ENCODE peak calls at places on chromosomes 2 and 18, in four cellular contexts. E is HepG2, Q is K562, H is GM12878. O is an unnamed sample.

GRCh38 chr18:22167471-22168151 is 1.8 kb upstream of the GATA6 start:
- DNase-seq in E (no peak), Q (no peak), H (no peak), O (peak; percentile 45)

GRCh38 chr2:235402444-235402843 is 91.4 kb upstream of the AGAP1 start:
- DNase-seq in E (no peak), Q (no peak), H (no peak), O (no peak)

GRCh38 chr2:112724611-112725525 is 4.0 kb downstream of the NT5DC4 start:
- DNase-seq in E (peak; percentile 47), Q (peak; percentile 62), H (no peak), O (peak; percentile 31)

GRCh38 chr2:171225302-171225980 is 64.7 kb upstream of the TLK1 start:
- DNase-seq in E (peak; percentile 57), Q (no peak), H (no peak), O (no peak)

GRCh38 chr2:130165293-130166016 is 15.9 kb downstream of the SMPD4 start:
- DNase-seq in E (no peak), Q (no peak), H (no peak), O (no peak)

GRCh38 chr2:205696541-205697441 is 14.5 kb downstream of the NRP2 start:
- DNase-seq in E (peak; percentile 64), Q (no peak), H (no peak), O (no peak)

GRCh38 chr2:15863494-15864175 is 76.7 kb upstream of the MYCN start:
- DNase-seq in E (no peak), Q (no peak), H (no peak), O (no peak)

GRCh38 chr2:184113691-184114403 is 484.5 kb upstream of the ZNF804A start:
- DNase-seq in E (no peak), Q (no peak), H (no peak), O (no peak)

GRCh38 chr2:232693344-232693743 is 3.8 kb upstream of the GIGYF2 start:
- DNase-seq in E (no peak), Q (no peak), H (no peak), O (no peak)

GRCh38 chr18:78293940-78294401 is 685.6 kb upstream of the SALL3 start:
- DNase-seq in E (no peak), Q (no peak), H (no peak), O (no peak)

GRCh38 chr2:176516051-176516601 is 246.9 kb downstream of the MTX2 start:
- DNase-seq in E (no peak), Q (no peak), H (no peak), O (no peak)

GRCh38 chr18:24342347-24342746 is 55.3 kb downstream of the OSBPL1A start:
- DNase-seq in E (no peak), Q (no peak), H (no peak), O (no peak)

GRCh38 chr2:8564475-8564874 is 117.4 kb upstream of the ID2 start:
- DNase-seq in E (no peak), Q (no peak), H (no peak), O (no peak)

GRCh38 chr2:20015482-20016083 is 3.1 kb upstream of the MATN3 start:
- DNase-seq in E (peak; percentile 75), Q (peak; percentile 38), H (peak; percentile 7), O (peak; percentile 51)

GRCh38 chr2:207801259-207801658 is 31.6 kb upstream of the FZD5 start:
- DNase-seq in E (peak; percentile 78), Q (no peak), H (no peak), O (no peak)
- TF ChIP-seq BHLHE40 in E (no peak), Q (no peak), H (no peak), O (no peak)

DNA sequence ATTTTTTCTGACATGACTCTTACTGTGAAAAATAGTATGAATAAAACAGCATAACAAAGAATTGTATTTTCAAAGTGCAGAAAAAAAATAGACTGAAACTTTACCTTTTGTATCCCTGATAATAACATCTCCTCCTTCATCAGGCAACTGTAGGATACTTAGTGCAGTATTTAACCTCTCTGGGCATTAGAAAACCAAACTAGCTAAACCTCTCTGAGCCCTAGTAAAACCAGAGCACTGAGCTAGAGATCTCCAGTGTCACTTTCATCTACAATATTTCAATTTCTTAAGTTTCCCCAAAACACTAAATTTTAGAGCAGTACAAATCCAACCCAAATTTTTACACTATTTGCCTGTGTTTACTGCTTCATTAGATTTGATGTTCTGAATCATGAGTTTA is 594.0 kb upstream of the LINC00305 start:
- DNase-seq in E (no peak), Q (no peak), H (no peak), O (no peak)
- TF ChIP-seq TARDBP in E (no peak), Q (no peak), H (no peak), O (no peak)

GRCh38 chr2:64938607-64939285 is 50.5 kb upstream of the SLC1A4 start:
- DNase-seq in E (no peak), Q (no peak), H (no peak), O (no peak)

GRCh38 chr2:64934530-64934929 is 54.7 kb upstream of the SLC1A4 start:
- DNase-seq in E (no peak), Q (no peak), H (no peak), O (no peak)

GRCh38 chr2:64936809-64937208 is 52.4 kb upstream of the SLC1A4 start:
- DNase-seq in E (no peak), Q (no peak), H (no peak), O (no peak)

GRCh38 chr2:64939332-64939917 is 49.8 kb upstream of the SLC1A4 start:
- DNase-seq in E (no peak), Q (no peak), H (peak; percentile 75), O (no peak)

DNA sequence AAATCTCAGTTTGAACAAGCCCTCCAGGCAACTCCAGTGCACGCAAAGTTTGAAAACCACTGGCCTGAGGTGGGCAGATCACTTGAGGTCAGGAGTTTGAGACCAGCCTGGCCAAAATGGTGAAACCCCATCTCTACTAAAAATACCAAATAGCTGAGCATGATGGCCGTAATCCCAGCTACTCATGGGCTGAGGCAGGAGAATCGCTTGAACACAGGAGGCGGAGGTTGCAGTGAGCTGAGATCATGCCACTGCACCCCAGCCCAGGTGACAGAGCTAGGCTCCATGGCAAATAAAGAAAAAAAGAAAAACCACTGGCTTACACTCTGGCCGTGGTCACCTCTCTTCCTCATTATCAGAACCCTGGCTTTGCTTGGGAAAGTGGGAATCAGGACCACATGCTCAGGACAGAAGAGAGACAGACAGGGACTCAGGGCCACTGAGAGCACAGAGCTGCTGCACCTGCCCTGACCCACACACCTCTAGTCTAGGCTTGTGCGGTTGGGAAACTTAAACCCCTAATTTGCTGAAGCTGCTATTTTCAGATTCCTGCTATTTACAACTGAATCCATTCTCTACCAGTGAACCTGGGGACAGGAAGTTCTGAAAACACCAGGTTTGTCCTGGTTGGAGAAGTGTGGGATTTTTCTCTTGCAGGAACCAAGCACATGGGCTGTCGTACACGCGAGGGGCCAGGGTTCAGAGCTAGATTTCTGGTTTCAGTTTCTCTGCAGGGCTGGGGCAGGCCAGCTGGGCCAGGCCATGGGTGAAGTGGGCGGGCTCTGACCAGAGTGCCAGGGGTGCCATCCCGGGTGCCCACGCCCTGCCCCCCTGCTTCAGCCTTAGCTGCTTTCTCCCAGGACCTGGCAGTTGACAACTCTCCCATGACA is 51.6 kb upstream of the SLC1A4 start:
- DNase-seq in E (no peak), Q (no peak), H (peak; percentile 77), O (no peak)
- TF ChIP-seq BHLHE40 in E (no peak), Q (no peak), H (peak; percentile 55), O (no peak)

DNA sequence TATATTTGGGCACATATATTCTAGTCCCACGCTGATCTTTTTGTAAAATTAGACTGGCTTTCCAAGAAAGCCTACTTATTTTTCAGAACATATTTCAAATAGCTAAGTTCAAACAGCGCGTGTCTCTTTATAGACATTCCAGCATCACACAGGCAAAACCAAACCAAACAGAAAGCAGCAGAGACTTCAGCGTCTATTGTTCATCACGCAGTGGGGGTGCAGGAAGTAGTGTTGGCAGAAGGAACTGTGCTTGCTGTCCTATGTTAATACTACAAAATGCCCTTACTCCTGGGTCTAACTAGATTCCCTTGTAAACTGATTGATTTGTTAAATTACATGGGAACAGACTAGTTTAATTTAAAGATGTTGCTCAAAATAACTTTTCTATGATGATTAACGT is 436.5 kb downstream of the CBLN2 start:
- DNase-seq in E (no peak), Q (no peak), H (no peak), O (no peak)
- TF ChIP-seq TARDBP in E (no peak), Q (no peak), H (no peak), O (no peak)

GRCh38 chr18:59467497-59467896 is 108.4 kb upstream of the LMAN1 start:
- DNase-seq in E (no peak), Q (no peak), H (no peak), O (no peak)
- TF ChIP-seq BHLHE40 in E (no peak), Q (no peak), H (no peak), O (no peak)

GRCh38 chr2:14445670-14446069 is 186.8 kb upstream of the LRATD1 start:
- DNase-seq in E (no peak), Q (no peak), H (no peak), O (no peak)
- TF ChIP-seq TARDBP in E (no peak), Q (no peak), H (no peak), O (no peak)

GRCh38 chr2:27038012-27038411 is 5.2 kb downstream of the TMEM214 start:
- DNase-seq in E (no peak), Q (no peak), H (no peak), O (no peak)

GRCh38 chr2:27038631-27039339 is 6.0 kb downstream of the TMEM214 start:
- DNase-seq in E (no peak), Q (no peak), H (no peak), O (no peak)

GRCh38 chr2:27029051-27029450 is 3.7 kb upstream of the TMEM214 start:
- DNase-seq in E (no peak), Q (no peak), H (no peak), O (no peak)

GRCh38 chr2:27032495-27033252 is at the start of gene TMEM214:
- DNase-seq in E (peak; percentile 85), Q (peak; percentile 91), H (peak; percentile 39), O (peak; percentile 93)

GRCh38 chr2:27033253-27033852 is 588 bp downstream of the TMEM214 start:
- DNase-seq in E (no peak), Q (no peak), H (no peak), O (no peak)
- TF ChIP-seq BHLHE40 in E (no peak), Q (no peak), H (no peak), O (no peak)

O was measured in HEK293T.